ENCODE peak calls at places on chromosomes 13 and 19, in eight cellular contexts. C, V, D, P, A, M, Z and R are unnamed samples.

GRCh38 chr19:12946092-12946845 is 607 bp downstream of the RAD23A start:
- DNase-seq in C (peak; percentile 63), V (peak; percentile 54), D (no peak), P (peak; percentile 79), A (no peak), M (peak; percentile 74), Z (no peak), R (peak; percentile 85)

GRCh38 chr13:26457212-26457611 is 100.3 kb upstream of the WASF3 start:
- DNase-seq in C (no peak), V (no peak), D (no peak), P (peak; percentile 32), A (no peak), M (no peak), Z (no peak), R (no peak)

GRCh38 chr19:46211201-46211881 is 18.2 kb upstream of the IGFL1 start:
- DNase-seq in C (no peak), V (no peak), D (no peak), P (peak; percentile 89), A (no peak), M (no peak), Z (no peak), R (no peak)

GRCh38 chr19:53272044-53272443 is 4.5 kb upstream of the VN1R4 start:
- DNase-seq in C (no peak), V (no peak), D (no peak), P (no peak), A (no peak), M (no peak), Z (no peak), R (no peak)

GRCh38 chr13:39317284-39317683 is 279.0 kb downstream of the NHLRC3 start:
- DNase-seq in C (peak; percentile 61), V (no peak), D (no peak), P (peak; percentile 21), A (no peak), M (peak; percentile 11), Z (peak; percentile 7), R (peak; percentile 77)

GRCh38 chr13:26605845-26606244 is 48.4 kb downstream of the WASF3 start:
- DNase-seq in C (no peak), V (peak; percentile 65), D (no peak), P (no peak), A (no peak), M (no peak), Z (no peak), R (no peak)

GRCh38 chr13:84479656-84480055 is 597.4 kb upstream of the SLITRK1 start:
- DNase-seq in C (no peak), V (no peak), D (no peak), P (peak; percentile 87), A (no peak), M (no peak), Z (no peak), R (no peak)

GRCh38 chr13:50309872-50310594 is 294.8 kb downstream of the KCNRG start:
- DNase-seq in C (no peak), V (no peak), D (no peak), P (no peak), A (no peak), M (no peak), Z (no peak), R (no peak)

GRCh38 chr13:110015253-110015652 is 228.9 kb upstream of the IRS2 start:
- DNase-seq in C (no peak), V (no peak), D (no peak), P (peak; percentile 56), A (no peak), M (no peak), Z (no peak), R (no peak)

GRCh38 chr19:12723383-12723642 is 419 bp downstream of the TNPO2 start:
- DNase-seq in C (no peak), V (no peak), D (no peak), P (no peak), A (no peak), M (no peak), Z (no peak), R (no peak)

GRCh38 chr19:41023193-41023592 is 32.1 kb downstream of the CYP2B6 start:
- DNase-seq in C (no peak), V (peak; percentile 74), D (no peak), P (no peak), A (no peak), M (no peak), Z (no peak), R (no peak)

GRCh38 chr13:39253774-39254173 is 215.5 kb downstream of the NHLRC3 start:
- DNase-seq in C (no peak), V (no peak), D (no peak), P (no peak), A (no peak), M (no peak), Z (no peak), R (no peak)

GRCh38 chr13:44296856-44297255 is 76.8 kb upstream of the SERP2 start:
- DNase-seq in C (no peak), V (no peak), D (no peak), P (no peak), A (no peak), M (no peak), Z (no peak), R (no peak)

GRCh38 chr13:20525144-20525600 is 485 bp downstream of the CRYL1 start:
- DNase-seq in C (peak; percentile 26), V (peak; percentile 39), D (no peak), P (peak; percentile 7), A (no peak), M (peak; percentile 57), Z (peak; percentile 51), R (peak; percentile 71)

GRCh38 chr19:13102666-13103584 is at the start of gene LYL1:
- DNase-seq in C (peak; percentile 75), V (no peak), D (no peak), P (no peak), A (no peak), M (peak; percentile 76), Z (no peak), R (peak; percentile 83)

DNA sequence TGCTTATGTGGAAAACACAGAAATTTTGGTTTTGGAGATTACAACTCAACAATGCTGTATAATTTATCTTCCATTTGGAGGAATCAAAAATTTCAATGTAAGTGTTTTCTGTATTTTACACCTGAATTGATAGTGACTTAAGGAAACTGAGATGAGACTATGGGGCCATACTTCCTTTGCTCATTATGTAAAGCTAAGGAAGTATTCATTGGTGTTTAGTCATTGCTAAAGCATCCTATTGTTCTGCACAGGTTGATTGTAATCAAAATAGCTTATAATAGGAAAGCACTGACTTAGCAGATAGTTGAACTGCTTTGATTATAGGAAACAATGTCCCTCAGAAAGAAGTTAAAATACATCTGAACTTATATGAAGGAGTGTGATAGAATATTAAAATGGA is 244.4 kb upstream of the SLITRK5 start:
- DNase-seq in C (no peak), V (no peak), D (no peak), P (no peak), A (no peak), M (no peak), Z (no peak), R (no peak)
- H3K27ac ChIP-seq in C (no peak overlapping the region), V (no peak overlapping the region), D (no peak overlapping the region), P (no peak overlapping the region), A (no peak overlapping the region), M (no peak overlapping the region), Z (no peak overlapping the region), R (no peak overlapping the region)

DNA sequence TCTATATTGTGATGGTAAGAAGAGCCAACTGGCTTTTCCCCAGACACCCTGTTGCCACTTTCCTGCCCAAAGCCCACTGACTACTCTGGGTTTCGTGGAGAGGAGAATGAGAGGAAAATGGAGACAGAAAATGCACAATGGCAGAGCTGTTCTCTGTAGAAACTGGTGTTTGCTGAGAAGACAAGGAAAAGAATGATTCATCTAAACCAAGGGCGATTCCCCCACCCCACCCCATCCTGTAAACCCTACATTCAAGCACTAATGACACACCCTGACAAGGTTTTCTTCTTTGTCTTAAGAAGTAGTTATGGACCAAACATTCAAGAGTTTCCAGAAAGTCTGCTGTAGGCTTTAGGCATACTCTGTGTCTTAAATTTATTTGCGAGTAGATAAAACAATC is 68.8 kb downstream of the DOCK9 start:
- DNase-seq in C (no peak), V (no peak), D (no peak), P (peak; percentile 85), A (no peak), M (no peak), Z (no peak), R (no peak)
- H3K27ac ChIP-seq in C (no peak overlapping the region), V (no peak overlapping the region), D (peak overlapping the region; percentile 84), P (peak overlapping the region; percentile 93), A (no peak overlapping the region), M (no peak overlapping the region), Z (peak overlapping the region; percentile 29), R (no peak overlapping the region)

GRCh38 chr13:113102727-113103126 is 2.9 kb upstream of the F7 start:
- DNase-seq in C (no peak), V (no peak), D (no peak), P (no peak), A (no peak), M (no peak), Z (no peak), R (no peak)

GRCh38 chr13:113106666-113107065 is 1.1 kb downstream of the F7 start:
- DNase-seq in C (no peak), V (no peak), D (no peak), P (no peak), A (no peak), M (no peak), Z (no peak), R (no peak)

GRCh38 chr13:113103646-113104045 is 1.9 kb upstream of the F7 start:
- DNase-seq in C (no peak), V (no peak), D (no peak), P (no peak), A (no peak), M (no peak), Z (no peak), R (no peak)

GRCh38 chr13:113106053-113106452 is 462 bp downstream of the F7 start:
- DNase-seq in C (no peak), V (no peak), D (no peak), P (no peak), A (no peak), M (no peak), Z (no peak), R (no peak)

GRCh38 chr13:113105032-113105993 is at the start of gene F7:
- DNase-seq in C (no peak), V (peak; percentile 46), D (no peak), P (no peak), A (no peak), M (peak; percentile 17), Z (no peak), R (no peak)
- H3K27ac ChIP-seq in C (no peak within 1 kb of the TSS), V (peak within 1 kb of the TSS; percentile 27), D (no peak within 1 kb of the TSS), P (no peak within 1 kb of the TSS), A (no peak within 1 kb of the TSS), M (no peak within 1 kb of the TSS), Z (no peak within 1 kb of the TSS), R (no peak within 1 kb of the TSS)

GRCh38 chr19:1856698-1857603 is 6.4 kb downstream of the KLF16 start:
- DNase-seq in C (peak; percentile 78), V (peak; percentile 92), D (no peak), P (peak; percentile 81), A (no peak), M (peak; percentile 96), Z (no peak), R (peak; percentile 90)
- H3K27ac ChIP-seq in C (peak overlapping the region; percentile 54), V (peak overlapping the region; percentile 96), D (peak overlapping the region; percentile 97), P (no peak overlapping the region), A (peak overlapping the region; percentile 65), M (peak overlapping the region; percentile 96), Z (peak overlapping the region; percentile 83), R (peak overlapping the region; percentile 84)

DNA sequence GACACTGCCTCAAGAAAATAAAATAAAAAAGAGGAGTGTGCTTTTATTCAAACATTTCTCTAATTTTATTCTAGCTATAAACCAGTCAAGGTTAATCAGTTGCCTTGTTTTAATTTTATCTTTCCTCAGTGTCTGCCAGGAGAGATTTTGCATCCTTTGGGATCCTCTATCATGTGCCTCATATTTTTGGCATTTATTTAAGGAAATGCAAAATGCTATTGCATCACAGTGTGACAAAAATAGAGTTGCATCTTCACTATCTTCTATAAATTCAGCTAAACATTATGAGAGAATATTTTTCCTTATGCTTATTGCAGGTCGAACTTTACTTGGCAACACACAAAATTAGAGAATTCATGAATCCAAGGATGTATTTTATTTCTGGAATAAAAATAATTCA is 639.1 kb upstream of the KLF12 start:
- DNase-seq in C (no peak), V (no peak), D (no peak), P (no peak), A (no peak), M (no peak), Z (no peak), R (no peak)
- H3K27ac ChIP-seq in C (no peak overlapping the region), V (no peak overlapping the region), D (no peak overlapping the region), P (no peak overlapping the region), A (no peak overlapping the region), M (no peak overlapping the region), Z (no peak overlapping the region), R (no peak overlapping the region)